ENCODE peak calls at places on chromosomes 4 and X, in six cellular contexts. C, U, Y, X, K and Q are unnamed samples.

GRCh38 chr4:78446607-78447006 is 105.0 kb upstream of the ANXA3 start:
- DNase-seq in X (no peak), C (no peak), K (no peak), U (no peak), Y (no peak), Q (no peak)

GRCh38 chr4:85127653-85128052 is 161.2 kb upstream of the WDFY3 start:
- DNase-seq in X (no peak), C (peak; percentile 88), U (no peak), K (peak; percentile 38), Y (peak; percentile 37), Q (peak; percentile 46)

GRCh38 chr4:107037188-107037587 is 1.1 kb upstream of the DKK2 start:
- DNase-seq in X (no peak), C (peak; percentile 86), K (peak; percentile 72), Y (peak; percentile 5), U (no peak), Q (no peak)

GRCh38 chr4:8200302-8200975 is 1.3 kb downstream of the SH3TC1 start:
- DNase-seq in C (no peak), Y (peak; percentile 55), X (peak; percentile 63), K (no peak), U (no peak), Q (peak; percentile 46)

GRCh38 chr4:182683666-182684065 is 233.5 kb downstream of the DCTD start:
- DNase-seq in C (no peak), U (no peak), X (no peak), Y (no peak), K (no peak), Q (no peak)

GRCh38 chrX:18424482-18425198 is 768 bp upstream of the CDKL5 start:
- DNase-seq in C (peak; percentile 61), U (peak; percentile 86), K (peak; percentile 20), X (peak; percentile 12), Y (peak; percentile 20), Q (peak; percentile 63)

GRCh38 chr4:14906805-14907204 is 95.5 kb upstream of the CPEB2 start:
- DNase-seq in Y (no peak), X (no peak), C (no peak), K (no peak), U (no peak), Q (no peak)

GRCh38 chrX:48083212-48083611 is 11.8 kb upstream of the ZNF630 start:
- DNase-seq in C (no peak), X (peak; percentile 36), K (peak; percentile 41), Y (peak; percentile 54), U (no peak), Q (peak; percentile 45)

GRCh38 chrX:154457491-154458115 is 478 bp upstream of the PLXNA3 start:
- DNase-seq in K (no peak), U (no peak), Y (peak; percentile 85), X (peak; percentile 67), C (peak; percentile 69), Q (peak; percentile 73)